ENCODE peak calls at places on chromosome 2, in seven cellular contexts. S, W, P, E, V, I and Z are unnamed samples.

GRCh38 chr2:80573950-80574349 is 269.4 kb upstream of the LRRTM1 start:
- DNase-seq in S (no peak), W (no peak), P (no peak), E (no peak), V (no peak), I (no peak), Z (no peak)

GRCh38 chr2:142716463-142717242 is 160.8 kb upstream of the KYNU start:
- DNase-seq in S (no peak), W (no peak), P (no peak), E (no peak), V (no peak), I (peak), Z (no peak)

GRCh38 chr2:147076634-147077033 is 768.2 kb upstream of the ACVR2A start:
- DNase-seq in S (no peak), W (no peak), P (no peak), E (peak), V (no peak), I (no peak), Z (no peak)

GRCh38 chr2:6828299-6828584 is 37.5 kb downstream of the CMPK2 start:
- DNase-seq in S (no peak), W (no peak), P (peak), E (no peak), V (no peak), I (peak), Z (no peak)

GRCh38 chr2:100603945-100604633 is 41.3 kb downstream of the PDCL3 start:
- DNase-seq in S (no peak), W (no peak), P (peak), E (no peak), V (no peak), I (peak), Z (no peak)

GRCh38 chr2:163729874-163730273 is 5.9 kb downstream of the FIGN start:
- DNase-seq in S (no peak), W (no peak), P (no peak), E (no peak), V (no peak), I (peak), Z (no peak)

GRCh38 chr2:241554610-241555322 is 3.8 kb upstream of the BOK start:
- DNase-seq in S (no peak), W (no peak), P (no peak), E (no peak), V (no peak), I (no peak), Z (no peak)

GRCh38 chr2:24774373-24774772 is 18.8 kb downstream of the PTRHD1 start:
- DNase-seq in S (no peak), W (no peak), P (no peak), E (no peak), V (no peak), I (no peak), Z (no peak)

GRCh38 chr2:226838758-226839555 is 3.1 kb downstream of the RHBDD1 start:
- DNase-seq in S (no peak), W (no peak), P (no peak), E (no peak), V (no peak), I (no peak), Z (no peak)

GRCh38 chr2:231228974-231229373 is 30.5 kb downstream of the ARMC9 start:
- DNase-seq in S (no peak), W (no peak), P (no peak), E (no peak), V (no peak), I (no peak), Z (no peak)

GRCh38 chr2:55761526-55761925 is 67.9 kb upstream of the PNPT1 start:
- DNase-seq in S (no peak), W (no peak), P (peak), E (no peak), V (no peak), I (no peak), Z (peak)

GRCh38 chr2:142131016-142131714 is at the start of gene LRP1B:
- DNase-seq in S (peak), W (peak), P (no peak), E (no peak), V (no peak), I (peak), Z (no peak)

GRCh38 chr2:56130463-56131070 is 53.2 kb upstream of the CCDC85A start:
- DNase-seq in S (no peak), W (no peak), P (peak), E (peak), V (no peak), I (peak), Z (peak)

GRCh38 chr2:222900354-222900753 is 39.5 kb downstream of the ACSL3 start:
- DNase-seq in S (no peak), W (no peak), P (peak), E (no peak), V (no peak), I (no peak), Z (no peak)

GRCh38 chr2:144097440-144098225 is 422.3 kb downstream of the ZEB2 start:
- DNase-seq in S (no peak), W (no peak), P (no peak), E (no peak), V (no peak), I (no peak), Z (no peak)

GRCh38 chr2:223314831-223315230 is 262.8 kb downstream of the KCNE4 start:
- DNase-seq in S (no peak), W (no peak), P (peak), E (no peak), V (no peak), I (no peak), Z (no peak)

GRCh38 chr2:16613475-16613874 is 52.2 kb downstream of the CYRIA start:
- DNase-seq in S (no peak), W (no peak), P (no peak), E (no peak), V (no peak), I (peak), Z (no peak)

GRCh38 chr2:17538844-17539554 is 1.5 kb upstream of the VSNL1 start:
- DNase-seq in S (no peak), W (peak), P (no peak), E (no peak), V (no peak), I (peak), Z (no peak)

GRCh38 chr2:164839914-164840457 is 1.6 kb downstream of the COBLL1 start:
- DNase-seq in S (no peak), W (no peak), P (no peak), E (no peak), V (no peak), I (no peak), Z (no peak)

GRCh38 chr2:142742301-142743214 is 134.9 kb upstream of the KYNU start:
- DNase-seq in S (no peak), W (no peak), P (no peak), E (no peak), V (no peak), I (no peak), Z (no peak)

GRCh38 chr2:204258900-204259299 is 286.4 kb upstream of the PARD3B start:
- DNase-seq in S (no peak), W (no peak), P (no peak), E (no peak), V (no peak), I (no peak), Z (no peak)

GRCh38 chr2:166042356-166042755 is 85.5 kb downstream of the SCN1A start:
- DNase-seq in S (no peak), W (no peak), P (no peak), E (no peak), V (no peak), I (no peak), Z (no peak)

GRCh38 chr2:69837533-69837932 is 8.1 kb downstream of the GMCL1 start:
- DNase-seq in S (no peak), W (no peak), P (no peak), E (no peak), V (no peak), I (no peak), Z (no peak)

GRCh38 chr2:163345795-163346573 is 389.8 kb downstream of the FIGN start:
- DNase-seq in S (peak), W (no peak), P (peak), E (peak), V (no peak), I (peak), Z (peak)

GRCh38 chr2:127001751-127002150 is 103.1 kb downstream of the TEX51 start:
- DNase-seq in S (no peak), W (no peak), P (no peak), E (no peak), V (no peak), I (no peak), Z (no peak)

GRCh38 chr2:207252979-207253640 is 87.4 kb upstream of the KLF7 start:
- DNase-seq in S (no peak), W (no peak), P (no peak), E (no peak), V (no peak), I (peak), Z (no peak)

GRCh38 chr2:11342561-11343343 is 1.7 kb downstream of the ROCK2 start:
- DNase-seq in S (no peak), W (no peak), P (peak), E (peak), V (no peak), I (no peak), Z (no peak)

GRCh38 chr2:29749843-29750242 is 171.5 kb downstream of the ALK start:
- DNase-seq in S (no peak), W (no peak), P (no peak), E (no peak), V (no peak), I (no peak), Z (no peak)

GRCh38 chr2:25145803-25146202 is 22.6 kb downstream of the POMC start:
- DNase-seq in S (no peak), W (no peak), P (no peak), E (no peak), V (no peak), I (no peak), Z (no peak)

GRCh38 chr2:219997341-219997851 is 370.0 kb downstream of the SLC4A3 start:
- DNase-seq in S (peak), W (peak), P (no peak), E (no peak), V (no peak), I (peak), Z (peak)

GRCh38 chr2:39223909-39224308 is 19.9 kb downstream of the CDKL4 start:
- DNase-seq in S (no peak), W (no peak), P (no peak), E (no peak), V (no peak), I (no peak), Z (no peak)

GRCh38 chr2:85754313-85755095 is 713 bp downstream of the ATOH8 start:
- DNase-seq in S (no peak), W (no peak), P (peak), E (no peak), V (no peak), I (peak), Z (no peak)